ENCODE peak calls at places on chromosomes 1 and 21, in nine cellular contexts. Q is COR-L47; R is EH; E is amniotic epithelial cell; O is cardiac fibroblast; B is NCI-H774; T is upper lobe of right lung; N is stimulated activated CD4-positive, alpha-beta T cell treated with anti-CD3 and anti-CD28 coated beads, Interleukin-2, amount 100 ng/mL, for 24 hours; P is OCI-M1. H is an unnamed sample.

GRCh38 chr1:167641786-167642500 is 11.9 kb downstream of the RCSD1 start:
- DNase-seq in E (no peak), O (no peak), Q (no peak), R (no peak), B (no peak), P (peak), N (no peak), T (no peak), H (no peak)

GRCh38 chr1:180560868-180561600 is 2.3 kb downstream of the OVAAL start:
- DNase-seq in N (no peak), E (peak), B (no peak), R (peak), P (no peak), T (no peak), O (peak), Q (no peak), H (no peak)

GRCh38 chr21:31991356-31992331 is 118.8 kb downstream of the HUNK start:
- DNase-seq in P (no peak), T (peak), R (no peak), B (no peak), Q (no peak), O (no peak), E (no peak), N (no peak), H (no peak)

GRCh38 chr1:245575710-245576109 is 420.9 kb downstream of the KIF26B start:
- DNase-seq in E (peak), T (no peak), N (no peak), Q (no peak), P (no peak), R (peak), B (no peak), O (peak), H (no peak)

GRCh38 chr1:151639466-151639865 is 27.6 kb downstream of the SNX27 start:
- DNase-seq in P (no peak), E (peak), T (no peak), B (no peak), R (peak), N (no peak), Q (no peak), O (peak), H (no peak)

GRCh38 chr1:38246955-38247952 is 200.7 kb upstream of the POU3F1 start:
- DNase-seq in O (peak), Q (no peak), E (peak), P (no peak), B (peak), T (no peak), R (peak), N (no peak), H (no peak)

GRCh38 chr21:36859744-36860501 is 106.5 kb downstream of the HLCS start:
- DNase-seq in Q (no peak), T (peak), P (peak), B (no peak), O (peak), E (peak), R (peak), N (peak), H (no peak)

GRCh38 chr21:34808569-34809204 is 139.9 kb downstream of the CLIC6 start:
- DNase-seq in E (peak), N (no peak), P (no peak), O (peak), R (peak), B (no peak), Q (no peak), T (no peak), H (no peak)

GRCh38 chr1:30759718-30760281 is 2.2 kb upstream of the LAPTM5 start:
- DNase-seq in E (no peak), T (no peak), B (no peak), P (no peak), Q (no peak), O (no peak), R (no peak), N (peak), H (no peak)

GRCh38 chr1:12196641-12197482 is 30.1 kb downstream of the TNFRSF1B start:
- DNase-seq in P (peak), E (no peak), T (peak), B (no peak), Q (no peak), N (no peak), O (no peak), R (no peak), H (no peak)

GRCh38 chr1:155173478-155174333 is at the start of gene TRIM46:
- DNase-seq in N (peak), P (peak), E (peak), O (peak), Q (peak), R (peak), B (peak), T (peak), H (peak)

GRCh38 chr1:192475970-192476369 is 99.6 kb upstream of the RGS1 start:
- DNase-seq in R (no peak), Q (no peak), O (no peak), N (no peak), T (no peak), E (no peak), B (no peak), P (no peak), H (no peak)

GRCh38 chr21:31938330-31939301 is 65.8 kb downstream of the HUNK start:
- DNase-seq in N (no peak), Q (no peak), O (no peak), E (no peak), P (peak), T (no peak), B (no peak), R (no peak), H (no peak)

GRCh38 chr1:234724517-234725176 is 114.7 kb upstream of the IRF2BP2 start:
- DNase-seq in P (peak), R (no peak), E (no peak), Q (no peak), B (no peak), O (no peak), N (peak), T (peak), H (peak)

GRCh38 chr1:115978292-115978941 is 2.1 kb downstream of the SLC22A15 start:
- DNase-seq in O (no peak), T (no peak), B (no peak), N (no peak), E (no peak), Q (no peak), R (no peak), P (peak), H (no peak)

GRCh38 chr1:153649867-153650235 is 8.7 kb upstream of the SNAPIN start:
- DNase-seq in N (no peak), E (no peak), Q (peak), B (peak), T (no peak), O (no peak), R (no peak), P (no peak), H (no peak)

GRCh38 chr1:7679873-7680790 is 91.0 kb upstream of the VAMP3 start:
- DNase-seq in N (peak), P (no peak), B (no peak), E (peak), Q (peak), O (peak), R (peak), T (peak), H (peak)

GRCh38 chr1:93758842-93759515 is 77.3 kb upstream of the BCAR3 start:
- DNase-seq in B (no peak), R (peak), E (peak), Q (no peak), N (no peak), T (no peak), P (peak), O (peak), H (no peak)

GRCh38 chr21:28193189-28193588 is 799.5 kb downstream of the LTN1 start:
- DNase-seq in E (peak), Q (no peak), T (no peak), B (no peak), O (no peak), N (no peak), P (peak), R (no peak), H (no peak)

GRCh38 chr1:247639381-247639981 is 34.1 kb downstream of the OR2G3 start:
- DNase-seq in B (no peak), E (no peak), Q (no peak), O (peak), P (peak), R (no peak), T (peak), N (peak), H (no peak)

GRCh38 chr1:12172042-12172851 is 5.5 kb downstream of the TNFRSF1B start:
- DNase-seq in O (no peak), E (no peak), T (no peak), B (no peak), N (no peak), P (no peak), Q (no peak), R (no peak), H (no peak)

GRCh38 chr1:10941891-10942541 is 70.4 kb upstream of the TARDBP start:
- DNase-seq in N (peak), Q (no peak), E (peak), B (no peak), O (peak), R (peak), T (peak), P (peak), H (peak)

GRCh38 chr1:36847761-36848160 is 186.6 kb downstream of the GRIK3 start:
- DNase-seq in T (no peak), R (no peak), N (no peak), E (no peak), P (no peak), O (no peak), Q (no peak), B (no peak), H (no peak)

GRCh38 chr1:227094249-227094966 is 154.3 kb downstream of the COQ8A start:
- DNase-seq in E (no peak), P (no peak), N (no peak), Q (no peak), T (no peak), R (no peak), O (no peak), B (no peak), H (peak)

GRCh38 chr1:182861994-182862393 is 22.8 kb downstream of the DHX9 start:
- DNase-seq in O (peak), N (no peak), B (no peak), P (peak), R (peak), Q (no peak), E (peak), T (no peak), H (no peak)

GRCh38 chr1:218558411-218558810 is 213.3 kb downstream of the TGFB2 start:
- DNase-seq in T (no peak), B (no peak), O (peak), N (no peak), P (no peak), E (no peak), R (no peak), Q (no peak), H (peak)

GRCh38 chr1:931380-932177 is 7.9 kb downstream of the SAMD11 start:
- DNase-seq in O (no peak), P (peak), N (no peak), B (no peak), E (no peak), T (no peak), Q (no peak), R (no peak), H (no peak)

GRCh38 chr21:21046063-21046462 is 47.9 kb downstream of the NCAM2 start:
- DNase-seq in N (no peak), Q (no peak), R (no peak), B (no peak), T (no peak), P (no peak), E (no peak), O (no peak), H (no peak)

GRCh38 chr21:43712268-43712942 is 6.5 kb upstream of the PDXK start:
- DNase-seq in P (no peak), Q (peak), O (peak), T (peak), E (peak), R (peak), B (no peak), N (no peak), H (peak)

GRCh38 chr1:34113887-34114286 is 51.1 kb downstream of the CSMD2 start:
- DNase-seq in T (no peak), P (peak), E (peak), B (peak), O (peak), N (no peak), Q (peak), R (peak), H (no peak)

GRCh38 chr1:85581802-85582686 is 1.5 kb downstream of the CCN1 start:
- DNase-seq in E (peak), R (peak), B (no peak), N (no peak), T (peak), O (peak), P (no peak), Q (no peak), H (no peak)

GRCh38 chr1:83583351-83584014 is 415.4 kb downstream of the TTLL7 start:
- DNase-seq in T (no peak), R (peak), E (no peak), O (no peak), B (peak), N (peak), Q (peak), P (no peak), H (no peak)

H was measured in DMS79.